ENCODE peak calls at places on chromosome 5, in four cellular contexts. One of them, this sample, is unnamed.

GRCh38 chr5:6282360-6282759 is 96.0 kb downstream of the MED10 start:
- DNase-seq in bronchial epithelial cell: no peak
- DNase-seq in neural crest cell: no peak
- DNase-seq in MCF 10A: no peak
- DNase-seq in this sample: no peak

GRCh38 chr5:137743031-137743640 is 7.2 kb upstream of the KLHL3 start:
- DNase-seq in MCF 10A: peak
- DNase-seq in neural crest cell: peak
- DNase-seq in bronchial epithelial cell: peak
- DNase-seq in this sample: no peak

GRCh38 chr5:56175465-56175864 is 57.7 kb downstream of the ANKRD55 start:
- DNase-seq in MCF 10A: peak
- DNase-seq in bronchial epithelial cell: peak
- DNase-seq in neural crest cell: no peak
- DNase-seq in this sample: no peak

GRCh38 chr5:163172540-163173337 is 264.7 kb upstream of the CCNG1 start:
- DNase-seq in bronchial epithelial cell: no peak
- DNase-seq in neural crest cell: no peak
- DNase-seq in MCF 10A: no peak
- DNase-seq in this sample: no peak

GRCh38 chr5:16992006-16992405 is 55.9 kb upstream of the MYO10 start:
- DNase-seq in MCF 10A: peak
- DNase-seq in bronchial epithelial cell: peak
- DNase-seq in neural crest cell: no peak
- DNase-seq in this sample: no peak

GRCh38 chr5:1514027-1514818 is 9.5 kb downstream of the LPCAT1 start:
- DNase-seq in bronchial epithelial cell: no peak
- DNase-seq in neural crest cell: no peak
- DNase-seq in MCF 10A: no peak
- DNase-seq in this sample: peak

GRCh38 chr5:175743676-175744210 is 85.9 kb downstream of the HRH2 start:
- DNase-seq in MCF 10A: peak
- DNase-seq in neural crest cell: no peak
- DNase-seq in bronchial epithelial cell: no peak
- DNase-seq in this sample: no peak

GRCh38 chr5:154284433-154284832 is 93.9 kb downstream of the GALNT10 start:
- DNase-seq in bronchial epithelial cell: no peak
- DNase-seq in neural crest cell: no peak
- DNase-seq in MCF 10A: no peak
- DNase-seq in this sample: no peak

GRCh38 chr5:101346447-101346846 is 443.4 kb upstream of the ST8SIA4 start:
- DNase-seq in neural crest cell: no peak
- DNase-seq in MCF 10A: no peak
- DNase-seq in bronchial epithelial cell: no peak
- DNase-seq in this sample: no peak

GRCh38 chr5:40678021-40678939 is 1.4 kb upstream of the PTGER4 start:
- DNase-seq in bronchial epithelial cell: peak
- DNase-seq in neural crest cell: no peak
- DNase-seq in MCF 10A: peak
- DNase-seq in this sample: no peak

GRCh38 chr5:81633916-81634315 is 117.0 kb downstream of the SSBP2 start:
- DNase-seq in MCF 10A: no peak
- DNase-seq in bronchial epithelial cell: no peak
- DNase-seq in neural crest cell: no peak
- DNase-seq in this sample: no peak

GRCh38 chr5:10536931-10537579 is 26.8 kb upstream of the ANKRD33B start:
- DNase-seq in MCF 10A: no peak
- DNase-seq in bronchial epithelial cell: no peak
- DNase-seq in neural crest cell: no peak
- DNase-seq in this sample: no peak

GRCh38 chr5:113204525-113205161 is 228.0 kb downstream of the DCP2 start:
- DNase-seq in neural crest cell: no peak
- DNase-seq in bronchial epithelial cell: peak
- DNase-seq in MCF 10A: peak
- DNase-seq in this sample: peak

GRCh38 chr5:1214163-1214935 is 10.8 kb upstream of the SLC6A18 start:
- DNase-seq in bronchial epithelial cell: no peak
- DNase-seq in neural crest cell: no peak
- DNase-seq in MCF 10A: no peak
- DNase-seq in this sample: no peak

GRCh38 chr5:174173766-174174165 is 128.3 kb downstream of the NSG2 start:
- DNase-seq in bronchial epithelial cell: no peak
- DNase-seq in neural crest cell: no peak
- DNase-seq in MCF 10A: no peak
- DNase-seq in this sample: no peak

GRCh38 chr5:159518361-159518760 is 188.1 kb upstream of the IL12B start:
- DNase-seq in MCF 10A: peak
- DNase-seq in neural crest cell: no peak
- DNase-seq in bronchial epithelial cell: peak
- DNase-seq in this sample: no peak

GRCh38 chr5:51829226-51829625 is 446.0 kb downstream of the ISL1 start:
- DNase-seq in MCF 10A: peak
- DNase-seq in neural crest cell: no peak
- DNase-seq in bronchial epithelial cell: peak
- DNase-seq in this sample: no peak

GRCh38 chr5:148474025-148474511 is 90.3 kb downstream of the FBXO38 start:
- DNase-seq in neural crest cell: no peak
- DNase-seq in bronchial epithelial cell: no peak
- DNase-seq in MCF 10A: peak
- DNase-seq in this sample: no peak

GRCh38 chr5:151202381-151203139 is 21.3 kb downstream of the CCDC69 start:
- DNase-seq in neural crest cell: no peak
- DNase-seq in bronchial epithelial cell: peak
- DNase-seq in MCF 10A: peak
- DNase-seq in this sample: no peak

GRCh38 chr5:151041577-151042268 is 21.3 kb downstream of the GPX3 start:
- DNase-seq in bronchial epithelial cell: peak
- DNase-seq in neural crest cell: no peak
- DNase-seq in MCF 10A: peak
- DNase-seq in this sample: no peak

GRCh38 chr5:172412724-172413260 is 41.5 kb downstream of the SH3PXD2B start:
- DNase-seq in bronchial epithelial cell: peak
- DNase-seq in neural crest cell: no peak
- DNase-seq in MCF 10A: peak
- DNase-seq in this sample: peak

GRCh38 chr5:124824637-124825158 is 78.3 kb upstream of the ZNF608 start:
- DNase-seq in bronchial epithelial cell: peak
- DNase-seq in neural crest cell: no peak
- DNase-seq in MCF 10A: peak
- DNase-seq in this sample: no peak

GRCh38 chr5:109759304-109759703 is 69.6 kb downstream of the MAN2A1 start:
- DNase-seq in bronchial epithelial cell: peak
- DNase-seq in MCF 10A: peak
- DNase-seq in neural crest cell: no peak
- DNase-seq in this sample: no peak

GRCh38 chr5:6766558-6767191 is 53.4 kb downstream of the TENT4A start:
- DNase-seq in MCF 10A: peak
- DNase-seq in bronchial epithelial cell: peak
- DNase-seq in neural crest cell: no peak
- DNase-seq in this sample: peak

GRCh38 chr5:72472031-72472430 is 35.2 kb downstream of the ZNF366 start:
- DNase-seq in bronchial epithelial cell: no peak
- DNase-seq in neural crest cell: no peak
- DNase-seq in MCF 10A: no peak
- DNase-seq in this sample: no peak

GRCh38 chr5:179123109-179123426 is 62.9 kb downstream of the ZNF354C start:
- DNase-seq in bronchial epithelial cell: peak
- DNase-seq in MCF 10A: no peak
- DNase-seq in neural crest cell: no peak
- DNase-seq in this sample: no peak

GRCh38 chr5:139760066-139761056 is 35.2 kb upstream of the PSD2 start:
- DNase-seq in neural crest cell: no peak
- DNase-seq in MCF 10A: peak
- DNase-seq in bronchial epithelial cell: peak
- DNase-seq in this sample: no peak

GRCh38 chr5:97531549-97531948 is 348.5 kb upstream of the RIOK2 start:
- DNase-seq in neural crest cell: no peak
- DNase-seq in bronchial epithelial cell: no peak
- DNase-seq in MCF 10A: no peak
- DNase-seq in this sample: no peak

GRCh38 chr5:94969174-94969573 is 315.7 kb downstream of the MCTP1 start:
- DNase-seq in bronchial epithelial cell: peak
- DNase-seq in MCF 10A: peak
- DNase-seq in neural crest cell: no peak
- DNase-seq in this sample: no peak

GRCh38 chr5:126403871-126404270 is 19.3 kb upstream of the GRAMD2B start:
- DNase-seq in neural crest cell: no peak
- DNase-seq in MCF 10A: no peak
- DNase-seq in bronchial epithelial cell: no peak
- DNase-seq in this sample: no peak

DNA sequence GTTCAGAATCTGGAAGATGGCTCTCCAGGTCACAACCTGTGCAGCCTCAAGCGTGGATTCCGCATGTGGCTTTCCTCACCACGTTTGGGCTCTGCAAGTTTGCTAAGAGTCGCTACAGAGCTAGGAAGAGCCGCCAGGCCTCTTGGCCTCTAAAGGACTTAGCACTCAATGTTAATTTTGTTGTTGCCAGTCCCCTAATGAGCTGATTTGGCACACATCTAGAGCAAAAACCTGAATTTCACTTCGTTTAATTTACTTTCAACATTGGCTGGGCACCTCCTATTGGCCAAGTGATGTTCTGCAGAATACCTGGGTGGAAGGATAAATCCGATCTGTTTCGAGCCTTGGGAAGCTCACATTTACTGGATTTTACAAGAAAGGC is 65.8 kb upstream of the UNC5A start:
- DNase-seq in neural crest cell: no peak
- DNase-seq in bronchial epithelial cell: no peak
- DNase-seq in MCF 10A: peak
- DNase-seq in this sample: no peak
- TF ChIP-seq CTCF in neural crest cell: peak
- TF ChIP-seq CTCF in bronchial epithelial cell: peak
- TF ChIP-seq CTCF in MCF 10A: no peak
- TF ChIP-seq CTCF in this sample: no peak

GRCh38 chr5:73654171-73654811 is 28.3 kb downstream of the ARHGEF28 start:
- DNase-seq in MCF 10A: peak
- DNase-seq in bronchial epithelial cell: peak
- DNase-seq in neural crest cell: no peak
- DNase-seq in this sample: no peak

GRCh38 chr5:73655521-73656160 is 29.6 kb downstream of the ARHGEF28 start:
- DNase-seq in neural crest cell: no peak
- DNase-seq in bronchial epithelial cell: no peak
- DNase-seq in MCF 10A: no peak
- DNase-seq in this sample: no peak

GRCh38 chr5:73649926-73650325 is 23.9 kb downstream of the ARHGEF28 start:
- DNase-seq in bronchial epithelial cell: no peak
- DNase-seq in MCF 10A: no peak
- DNase-seq in neural crest cell: no peak
- DNase-seq in this sample: no peak

GRCh38 chr5:73652391-73652790 is 26.4 kb downstream of the ARHGEF28 start:
- DNase-seq in bronchial epithelial cell: peak
- DNase-seq in MCF 10A: no peak
- DNase-seq in neural crest cell: no peak
- DNase-seq in this sample: no peak

DNA sequence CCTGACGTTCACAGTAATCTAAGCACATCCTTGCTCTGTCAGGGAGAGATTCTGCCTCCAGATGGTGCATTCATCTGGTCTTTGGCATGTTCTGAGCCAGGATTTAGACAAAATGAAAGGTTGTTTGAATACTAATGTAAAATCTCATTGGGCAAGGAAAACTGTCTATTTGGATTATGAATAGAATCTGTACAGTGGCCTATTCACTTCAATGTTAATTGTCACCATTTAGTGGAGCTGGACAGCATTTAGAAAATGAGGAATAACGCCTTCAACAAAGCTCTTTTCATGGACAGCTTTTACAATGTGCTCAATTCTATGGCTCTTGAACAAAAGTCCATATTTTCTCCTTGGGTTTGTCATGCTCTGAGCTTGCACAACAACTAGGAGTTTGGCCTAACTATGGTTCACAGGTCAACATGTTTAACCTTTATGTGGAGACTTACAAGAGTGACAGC is 28.9 kb downstream of the ARHGEF28 start:
- DNase-seq in bronchial epithelial cell: no peak
- DNase-seq in MCF 10A: no peak
- DNase-seq in neural crest cell: no peak
- DNase-seq in this sample: no peak
- TF ChIP-seq CTCF in bronchial epithelial cell: no peak
- TF ChIP-seq CTCF in MCF 10A: no peak
- TF ChIP-seq CTCF in neural crest cell: no peak
- TF ChIP-seq CTCF in this sample: no peak

GRCh38 chr5:79133657-79134451 is 22.2 kb downstream of the BHMT start:
- DNase-seq in bronchial epithelial cell: peak
- DNase-seq in neural crest cell: peak
- DNase-seq in MCF 10A: peak
- DNase-seq in this sample: peak

GRCh38 chr5:79130781-79131180 is 19.2 kb downstream of the BHMT start:
- DNase-seq in MCF 10A: no peak
- DNase-seq in neural crest cell: no peak
- DNase-seq in bronchial epithelial cell: no peak
- DNase-seq in this sample: no peak

GRCh38 chr5:79135790-79136553 is 24.4 kb downstream of the BHMT start:
- DNase-seq in bronchial epithelial cell: no peak
- DNase-seq in MCF 10A: no peak
- DNase-seq in neural crest cell: no peak
- DNase-seq in this sample: no peak

GRCh38 chr5:79136618-79137017 is 25.0 kb downstream of the BHMT start:
- DNase-seq in bronchial epithelial cell: no peak
- DNase-seq in neural crest cell: no peak
- DNase-seq in MCF 10A: no peak
- DNase-seq in this sample: no peak

DNA sequence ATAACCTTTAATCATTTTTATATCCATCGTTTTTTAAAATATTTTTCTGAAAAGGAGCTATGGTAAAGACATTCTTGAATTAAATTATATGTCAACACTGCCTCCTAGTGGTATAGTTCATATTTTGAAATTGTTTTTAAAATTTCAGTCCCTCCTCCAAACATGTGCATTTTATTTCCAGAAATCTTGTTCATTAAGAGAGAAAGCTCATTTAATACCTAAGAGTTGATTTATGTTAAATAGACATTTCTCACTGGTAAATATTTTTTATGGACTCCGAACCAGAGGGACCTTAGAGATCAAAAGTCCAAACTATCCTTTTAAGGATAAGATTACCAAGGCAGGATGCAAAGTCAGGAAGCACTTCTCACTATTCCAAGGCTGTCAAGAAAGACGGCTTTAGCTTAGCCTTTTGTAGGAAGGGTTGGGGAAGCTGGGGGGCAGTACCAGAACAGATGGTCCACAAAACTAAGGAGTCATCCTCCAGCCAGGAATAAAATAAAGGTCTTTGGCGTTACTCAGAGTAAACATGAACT is 21.6 kb downstream of the BHMT start:
- DNase-seq in MCF 10A: peak
- DNase-seq in neural crest cell: no peak
- DNase-seq in bronchial epithelial cell: peak
- DNase-seq in this sample: no peak
- TF ChIP-seq CTCF in MCF 10A: no peak
- TF ChIP-seq CTCF in neural crest cell: peak
- TF ChIP-seq CTCF in bronchial epithelial cell: no peak
- TF ChIP-seq CTCF in this sample: no peak

GRCh38 chr5:40184-40583 is 51.8 kb upstream of the PLEKHG4B start:
- DNase-seq in MCF 10A: peak
- DNase-seq in neural crest cell: no peak
- DNase-seq in bronchial epithelial cell: no peak
- DNase-seq in this sample: no peak

GRCh38 chr5:48192-48591 is 43.8 kb upstream of the PLEKHG4B start:
- DNase-seq in MCF 10A: no peak
- DNase-seq in bronchial epithelial cell: no peak
- DNase-seq in neural crest cell: no peak
- DNase-seq in this sample: no peak

GRCh38 chr5:42250-42649 is 49.7 kb upstream of the PLEKHG4B start:
- DNase-seq in neural crest cell: no peak
- DNase-seq in bronchial epithelial cell: peak
- DNase-seq in MCF 10A: peak
- DNase-seq in this sample: no peak
- TF ChIP-seq CTCF in neural crest cell: peak
- TF ChIP-seq CTCF in bronchial epithelial cell: peak
- TF ChIP-seq CTCF in MCF 10A: peak
- TF ChIP-seq CTCF in this sample: no peak